ENCODE peak calls at places on chromosomes 4 and X, in nine cellular contexts. B is heart right ventricle, A is A673, E is esophagus muscularis mucosa, I is transverse colon, R is right lobe of liver, F is GM23338, S is left lung, Q is lower lobe of right lung. H is an unnamed sample. For H3K4me1, the result is how much of the 10 kb centered on the place peaks cover.

GRCh38 chr4:7351014-7351413 is 83.7 kb downstream of the PSAPL1 start:
- DNase-seq in Q (peak), A (no peak), I (no peak), F (no peak), B (no peak), S (no peak), R (no peak), E (no peak), H (peak)

GRCh38 chr4:47167391-47167790 is 136.0 kb downstream of the GABRB1 start:
- DNase-seq in I (no peak), F (no peak), Q (no peak), S (no peak), B (no peak), A (no peak), R (no peak), E (no peak), H (no peak)

GRCh38 chr4:56908206-56909082 is 744 bp downstream of the REST start:
- DNase-seq in R (peak), A (peak), F (peak), E (no peak), S (peak), Q (peak), B (peak), I (peak), H (peak)

GRCh38 chr4:121138014-121138413 is 26.1 kb downstream of the TNIP3 start:
- DNase-seq in R (no peak), I (no peak), E (no peak), F (no peak), S (no peak), Q (no peak), B (no peak), A (no peak), H (no peak)

GRCh38 chr4:15043226-15043625 is 40.9 kb downstream of the CPEB2 start:
- DNase-seq in E (no peak), S (no peak), I (no peak), A (peak), B (no peak), Q (no peak), F (peak), R (no peak), H (no peak)

GRCh38 chrX:151752847-151753246 is 18.3 kb downstream of the CNGA2 start:
- DNase-seq in F (no peak), E (no peak), A (no peak), I (no peak), B (no peak), Q (no peak), S (no peak), R (no peak), H (no peak)

GRCh38 chrX:9205599-9206223 is 171.8 kb upstream of the FAM9B start:
- DNase-seq in Q (no peak), A (no peak), E (no peak), B (no peak), R (no peak), F (no peak), I (no peak), S (no peak), H (no peak)

GRCh38 chrX:149161438-149162088 is 343.5 kb downstream of the IDS start:
- DNase-seq in I (no peak), F (no peak), A (no peak), E (no peak), S (no peak), R (no peak), Q (no peak), B (no peak), H (no peak)

GRCh38 chr4:87270144-87270543 is 49.7 kb upstream of the KLHL8 start:
- DNase-seq in E (no peak), I (no peak), S (no peak), B (no peak), Q (no peak), R (no peak), A (peak), F (peak), H (no peak)

GRCh38 chrX:44244008-44244407 is 99.5 kb downstream of the EFHC2 start:
- DNase-seq in B (no peak), R (no peak), Q (no peak), I (no peak), F (peak), A (peak), S (no peak), E (no peak), H (no peak)

GRCh38 chr4:6122496-6122895 is 77.9 kb downstream of the JAKMIP1 start:
- DNase-seq in R (no peak), A (no peak), Q (no peak), F (no peak), S (no peak), E (no peak), B (no peak), I (no peak), H (no peak)

GRCh38 chrX:63503541-63503940 is 152.4 kb upstream of the SPIN4 start:
- DNase-seq in I (no peak), F (peak), A (peak), S (no peak), Q (no peak), B (no peak), E (no peak), R (no peak), H (no peak)

GRCh38 chr4:5399790-5400421 is 308.5 kb downstream of the EVC2 start:
- DNase-seq in A (peak), R (no peak), B (no peak), E (no peak), F (peak), S (no peak), Q (no peak), I (no peak), H (no peak)

GRCh38 chrX:124346877-124347241 is 496 bp downstream of the SH2D1A start:
- DNase-seq in I (no peak), Q (no peak), F (no peak), A (no peak), R (no peak), E (no peak), S (no peak), B (no peak), H (no peak)

GRCh38 chrX:13092455-13092941 is 48.1 kb upstream of the FAM9C start:
- DNase-seq in S (peak), I (peak), Q (peak), A (no peak), R (no peak), B (no peak), F (no peak), E (no peak), H (peak)

GRCh38 chr4:67714955-67715354 is 14.0 kb upstream of the UBA6 start:
- DNase-seq in B (no peak), F (peak), A (no peak), E (no peak), Q (no peak), I (no peak), R (no peak), S (no peak), H (no peak)
- TF ChIP-seq CTCF in B (no peak), F (peak), A (no peak), E (no peak), Q (no peak), I (no peak), R (no peak), S (no peak), H (no peak)

GRCh38 chr4:48196758-48197504 is 62.9 kb upstream of the TXK start:
- DNase-seq in S (no peak), R (no peak), F (no peak), A (no peak), B (no peak), E (no peak), Q (no peak), I (no peak), H (no peak)

GRCh38 chr4:48195853-48196252 is 61.8 kb upstream of the TXK start:
- DNase-seq in S (no peak), R (no peak), F (no peak), Q (no peak), B (no peak), I (no peak), A (no peak), E (no peak), H (no peak)

GRCh38 chr4:48193921-48194320 is 59.9 kb upstream of the TXK start:
- DNase-seq in Q (no peak), I (no peak), E (no peak), A (no peak), B (no peak), S (no peak), R (no peak), F (no peak), H (no peak)

GRCh38 chr4:48194986-48195773 is 61.1 kb upstream of the TXK start:
- DNase-seq in B (no peak), F (no peak), S (no peak), I (no peak), R (no peak), Q (no peak), E (no peak), A (peak), H (no peak)

DNA sequence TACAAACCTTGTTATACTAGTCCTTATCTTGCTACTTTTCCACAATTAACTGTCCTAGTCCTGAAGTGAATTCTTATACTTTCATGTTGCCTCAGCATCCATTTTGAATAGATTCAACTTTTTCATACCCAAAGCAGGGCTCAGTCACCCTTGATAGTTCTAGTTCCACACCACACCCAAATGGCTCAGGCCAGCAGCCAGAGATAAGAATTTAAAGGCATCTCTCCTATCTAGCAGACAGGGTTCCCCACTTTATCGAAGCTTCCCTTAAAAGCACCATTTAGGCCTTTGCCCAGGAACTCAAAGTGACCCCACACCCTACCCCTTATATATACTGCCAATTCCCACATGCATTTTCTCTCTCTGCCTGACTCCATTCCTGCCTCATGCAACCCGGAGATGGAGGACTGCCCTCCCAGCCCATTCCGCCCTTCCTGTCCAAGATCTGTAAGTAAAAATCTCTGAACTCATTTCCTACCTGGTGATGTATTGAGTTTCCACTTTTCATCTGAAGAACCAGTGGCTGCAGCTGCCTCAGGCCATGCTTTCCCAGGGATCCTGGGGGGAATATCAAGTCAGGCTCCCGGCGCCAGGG is 63.7 kb upstream of the TXK start:
- DNase-seq in S (no peak), I (no peak), E (no peak), F (no peak), A (no peak), B (no peak), Q (no peak), R (no peak), H (no peak)
- H3K4me1 ChIP-seq in S (under half), I (under half), E (under half), F (under half), A (under half), B (under half), Q (under half), R (under half), H (under half)

GRCh38 chr4:101787917-101788316 is 2.6 kb upstream of the BANK1 start:
- DNase-seq in E (no peak), I (no peak), R (no peak), Q (no peak), B (no peak), A (no peak), S (no peak), F (no peak), H (no peak)

GRCh38 chr4:101790521-101791188 is at the start of gene BANK1:
- DNase-seq in F (peak), S (peak), A (no peak), B (peak), E (no peak), Q (peak), I (peak), R (peak), H (peak)

GRCh38 chr4:101793397-101793796 is 2.9 kb downstream of the BANK1 start:
- DNase-seq in B (no peak), A (no peak), S (no peak), F (no peak), R (no peak), I (no peak), E (no peak), Q (no peak), H (no peak)

GRCh38 chr4:101792056-101792575 is 1.6 kb downstream of the BANK1 start:
- DNase-seq in A (no peak), B (no peak), R (no peak), S (no peak), I (no peak), F (no peak), Q (no peak), E (no peak), H (no peak)

GRCh38 chr4:101791189-101791572 is 651 bp downstream of the BANK1 start:
- DNase-seq in Q (no peak), A (no peak), F (peak), R (no peak), I (peak), E (no peak), B (no peak), S (peak), H (no peak)
- H3K4me3 ChIP-seq in Q (peak), A (no peak), F (peak), R (peak), I (peak), E (peak), B (peak), S (peak), H (peak)

GRCh38 chr4:165010991-165011390 is 20.8 kb upstream of the TRIM60 start:
- DNase-seq in S (no peak), F (no peak), A (no peak), I (no peak), R (no peak), Q (no peak), B (no peak), E (no peak), H (no peak)

GRCh38 chr4:165013691-165014090 is 18.1 kb upstream of the TRIM60 start:
- DNase-seq in S (no peak), B (no peak), A (no peak), E (no peak), Q (no peak), R (no peak), I (no peak), F (no peak), H (no peak)

GRCh38 chr4:165011403-165011802 is 20.4 kb upstream of the TRIM60 start:
- DNase-seq in S (no peak), F (no peak), E (no peak), R (no peak), I (no peak), Q (no peak), B (no peak), A (no peak), H (no peak)

GRCh38 chr4:165016971-165017370 is 14.8 kb upstream of the TRIM60 start:
- DNase-seq in R (no peak), Q (no peak), E (no peak), I (no peak), F (peak), B (no peak), A (peak), S (no peak), H (no peak)
- TF ChIP-seq CTCF in R (no peak), Q (no peak), E (no peak), I (no peak), F (peak), B (no peak), A (peak), S (no peak), H (no peak)

DNA sequence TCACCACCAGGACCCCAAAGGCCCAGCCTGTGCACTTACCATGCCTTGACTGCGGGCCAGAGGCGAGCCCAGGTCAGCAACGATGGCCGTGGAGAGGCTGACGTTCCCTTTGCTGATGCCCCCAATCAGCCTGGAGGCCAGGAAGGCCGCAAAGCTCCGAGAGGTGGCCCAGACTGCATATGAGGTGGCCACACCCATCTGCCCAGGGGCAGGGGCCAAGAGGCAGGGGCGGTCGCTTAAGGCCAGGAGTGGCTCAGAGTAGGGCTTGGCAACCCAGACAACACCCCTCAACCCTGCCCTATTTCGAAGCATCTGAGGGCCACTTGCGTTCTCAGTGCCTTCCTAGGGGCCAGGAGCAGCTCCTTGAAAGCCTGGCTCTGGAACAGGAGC is 30.6 kb downstream of the NOP14 start:
- DNase-seq in A (no peak), Q (no peak), E (no peak), S (peak), I (no peak), R (peak), F (no peak), B (peak), H (peak)
- H3K4me1 ChIP-seq in A (under half), Q (half or more), E (half or more), S (half or more), I (half or more), R (under half), F (under half), B (half or more), H (half or more)

GRCh38 chrX:132214518-132214917 is 4.7 kb downstream of the RAP2C start:
- DNase-seq in E (no peak), Q (no peak), S (no peak), A (no peak), I (no peak), B (no peak), R (no peak), F (no peak), H (no peak)
- H3K4me3 ChIP-seq in E (no peak), Q (no peak), S (no peak), A (no peak), I (no peak), B (no peak), R (no peak), F (no peak), H (no peak)

DNA sequence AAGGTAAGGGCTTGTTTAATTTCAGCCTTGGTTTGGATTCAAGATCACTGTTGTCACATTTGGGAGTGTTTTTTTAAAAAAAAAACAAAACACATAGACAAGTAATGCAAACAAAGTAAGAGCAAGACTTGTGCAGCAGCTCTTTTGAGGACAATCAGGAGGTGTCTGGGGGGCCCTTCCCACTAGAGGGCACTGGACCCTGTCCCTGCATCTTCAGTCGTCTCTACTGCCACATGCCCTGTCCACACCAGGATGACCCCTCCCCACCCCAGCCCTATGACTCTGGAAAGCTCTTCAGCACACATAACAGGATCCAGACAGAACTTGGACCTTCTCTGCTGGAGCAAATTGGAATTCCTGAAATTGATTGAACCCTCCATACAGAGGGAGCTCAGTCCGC is 71.0 kb downstream of the USP46 start:
- DNase-seq in F (peak), I (peak), R (peak), E (peak), Q (no peak), S (no peak), B (peak), A (no peak), H (peak)
- TF ChIP-seq CTCF in F (peak), I (peak), R (peak), E (peak), Q (peak), S (no peak), B (peak), A (peak), H (peak)

DNA sequence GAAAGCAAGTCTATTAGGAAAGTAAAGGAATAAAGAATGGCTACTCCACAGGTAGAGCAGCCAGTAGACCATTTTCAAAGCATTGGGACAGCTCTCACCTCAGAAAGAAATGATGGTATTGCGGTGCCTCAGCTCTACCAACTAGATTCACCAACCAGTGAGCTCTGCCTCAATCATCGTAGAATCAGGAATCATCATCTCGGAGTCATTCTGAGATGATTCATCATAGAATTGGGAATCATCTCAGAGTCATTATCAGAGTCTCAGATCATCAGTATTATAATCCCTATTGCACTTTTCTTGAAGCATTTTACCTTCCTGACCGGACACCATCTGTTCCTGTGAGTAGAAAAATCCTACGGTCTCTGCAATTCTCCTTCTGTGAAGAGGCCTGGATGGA is 17.5 kb upstream of the SAT1 start:
- DNase-seq in A (no peak), I (no peak), F (no peak), R (no peak), B (no peak), Q (no peak), S (no peak), E (no peak), H (no peak)
- H3K4me1 ChIP-seq in A (under half), I (under half), F (under half), R (under half), B (under half), Q (under half), S (under half), E (under half), H (under half)

DNA sequence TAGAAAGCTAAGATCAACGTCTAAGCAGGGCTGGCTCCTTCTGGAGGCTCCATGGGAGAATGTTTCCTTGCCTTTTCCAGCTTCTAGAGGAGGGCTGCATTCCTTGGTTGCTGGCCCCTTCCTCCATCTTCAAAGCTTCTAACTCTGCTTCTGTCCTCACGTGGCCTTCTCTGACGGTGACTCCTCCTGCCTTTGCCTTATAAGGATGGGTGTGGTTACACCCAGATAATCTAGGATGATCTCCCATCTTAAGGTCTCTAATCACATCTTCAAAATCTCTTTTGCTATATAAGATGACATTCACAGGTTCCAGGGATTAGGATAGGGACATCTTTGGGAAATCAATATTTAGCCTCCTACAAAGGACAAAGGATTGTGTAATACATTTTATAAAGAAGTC is 1.6 kb downstream of the CCNQ start:
- DNase-seq in E (no peak), R (no peak), B (no peak), A (no peak), S (no peak), Q (no peak), I (no peak), F (no peak), H (no peak)
- H3K4me3 ChIP-seq in E (no peak), R (no peak), B (no peak), A (no peak), S (no peak), Q (no peak), I (no peak), F (no peak), H (peak)

H was measured in psoas muscle.